ENCODE peak calls at places on chromosome 5, in five cellular contexts. Y, C, L, N and H are unnamed samples.

GRCh38 chr5:123150089-123150488 is 61.0 kb downstream of the PRDM6 start:
- DNase-seq in Y (no peak), C (no peak), L (no peak), N (no peak), H (no peak)

GRCh38 chr5:160359816-160360215 is 10.6 kb downstream of the C1QTNF2 start:
- DNase-seq in Y (no peak), C (no peak), L (no peak), N (no peak), H (no peak)

GRCh38 chr5:61754792-61755191 is 422.7 kb downstream of the ZSWIM6 start:
- DNase-seq in Y (no peak), C (no peak), L (no peak), N (no peak), H (no peak)

GRCh38 chr5:119071573-119071874 is 637 bp downstream of the DMXL1 start:
- DNase-seq in Y (no peak), C (no peak), L (no peak), N (no peak), H (no peak)

GRCh38 chr5:81427566-81427965 is 33.6 kb upstream of the ACOT12 start:
- DNase-seq in Y (no peak), C (no peak), L (no peak), N (no peak), H (no peak)

GRCh38 chr5:6730407-6730806 is 17.2 kb downstream of the TENT4A start:
- DNase-seq in Y (no peak), C (no peak), L (no peak), N (no peak), H (no peak)

GRCh38 chr5:177604116-177604521 is 4.2 kb downstream of the B4GALT7 start:
- DNase-seq in Y (no peak), C (no peak), L (no peak), N (no peak), H (no peak)

GRCh38 chr5:148436029-148436428 is 52.3 kb downstream of the FBXO38 start:
- DNase-seq in Y (no peak), C (no peak), L (no peak), N (no peak), H (no peak)

GRCh38 chr5:56178823-56179222 is 54.3 kb downstream of the ANKRD55 start:
- DNase-seq in Y (no peak), C (no peak), L (no peak), N (no peak), H (no peak)

GRCh38 chr5:131684051-131684450 is 49.0 kb upstream of the RAPGEF6 start:
- DNase-seq in Y (no peak), C (no peak), L (no peak), N (no peak), H (no peak)

GRCh38 chr5:130222638-130223037 is 318.4 kb downstream of the CHSY3 start:
- DNase-seq in Y (no peak), C (peak), L (no peak), N (peak), H (peak)

GRCh38 chr5:128815201-128815600 is 150.1 kb upstream of the SLC27A6 start:
- DNase-seq in Y (no peak), C (peak), L (no peak), N (no peak), H (no peak)

GRCh38 chr5:141800629-141801028 is 77.6 kb downstream of the PCDH1 start:
- DNase-seq in Y (no peak), C (no peak), L (no peak), N (no peak), H (no peak)

GRCh38 chr5:87127426-87127825 is 140.3 kb upstream of the RASA1 start:
- DNase-seq in Y (no peak), C (no peak), L (peak), N (no peak), H (peak)

GRCh38 chr5:71932649-71933338 is 174.5 kb upstream of the MAP1B start:
- DNase-seq in Y (no peak), C (peak), L (peak), N (no peak), H (peak)